ENCODE peak calls at places on chromosomes 7 and 10, in four cellular contexts. S, G, K and R are unnamed samples.

GRCh38 chr10:43299579-43299978 is 32.7 kb upstream of the RASGEF1A start:
- DNase-seq in G (peak; percentile 30), K (no peak), S (no peak), R (no peak)

GRCh38 chr10:70186571-70186970 is 16.3 kb upstream of the SAR1A start:
- DNase-seq in S (no peak), G (no peak), K (no peak), R (no peak)

GRCh38 chr10:35928017-35928619 is 286.0 kb upstream of the FZD8 start:
- DNase-seq in K (no peak), S (no peak), G (no peak), R (no peak)

GRCh38 chr10:88582411-88582805 is 710 bp downstream of the RNLS start:
- DNase-seq in S (no peak), G (no peak), K (no peak), R (no peak)

GRCh38 chr7:6709808-6710207 is 3.1 kb upstream of the ZNF12 start:
- DNase-seq in S (no peak), G (peak; percentile 11), K (no peak), R (no peak)

GRCh38 chr7:46812047-46812672 is 769.8 kb downstream of the TNS3 start:
- DNase-seq in K (no peak), G (no peak), S (no peak), R (no peak)

GRCh38 chr7:127252736-127253288 is at the start of gene GRM8:
- DNase-seq in S (no peak), G (peak; percentile 6), K (no peak), R (peak; percentile 39)

GRCh38 chr7:2606539-2606936 is 25.2 kb upstream of the TTYH3 start:
- DNase-seq in G (no peak), S (no peak), K (no peak), R (no peak)

GRCh38 chr7:152761116-152761748 is 1.7 kb downstream of the ACTR3B start:
- DNase-seq in K (no peak), G (no peak), S (no peak), R (no peak)

GRCh38 chr10:78263521-78263988 is 229.9 kb downstream of the RPS24 start:
- DNase-seq in S (no peak), K (no peak), G (no peak), R (no peak)

GRCh38 chr10:34813626-34814227 is 1.4 kb downstream of the PARD3 start:
- DNase-seq in G (no peak), K (no peak), S (no peak), R (no peak)

GRCh38 chr10:11934262-11934661 is 108.3 kb downstream of the UPF2 start:
- DNase-seq in G (no peak), K (no peak), S (no peak), R (no peak)

GRCh38 chr7:40799493-40800406 is 664.9 kb downstream of the SUGCT start:
- DNase-seq in K (no peak), S (no peak), G (no peak), R (no peak)

GRCh38 chr7:41501016-41501415 is 201.9 kb downstream of the INHBA start:
- DNase-seq in K (no peak), G (no peak), S (no peak), R (no peak)

GRCh38 chr10:36147529-36147928 is 505.4 kb upstream of the FZD8 start:
- DNase-seq in G (no peak), S (no peak), K (no peak), R (no peak)

GRCh38 chr10:35783305-35783838 is 141.3 kb upstream of the FZD8 start:
- DNase-seq in K (no peak), G (no peak), S (no peak), R (no peak)

GRCh38 chr7:36794689-36795088 is 70.4 kb upstream of the AOAH start:
- DNase-seq in G (no peak), S (no peak), K (no peak), R (no peak)

GRCh38 chr10:61944445-61945123 is 43.1 kb downstream of the ARID5B start:
- DNase-seq in G (no peak), K (no peak), S (no peak), R (no peak)

GRCh38 chr7:24587853-24588252 is 14.6 kb downstream of the PALS2 start:
- DNase-seq in S (no peak), K (peak; percentile 7), G (no peak), R (no peak)

GRCh38 chr10:69439350-69439739 is 11.9 kb upstream of the TSPAN15 start:
- DNase-seq in S (no peak), K (no peak), G (no peak), R (no peak)

GRCh38 chr10:80408198-80409085 is at the start of gene PRXL2A:
- DNase-seq in S (no peak), G (peak; percentile 84), K (peak; percentile 82), R (peak; percentile 81)

GRCh38 chr7:67937717-67938191 is 941.1 kb downstream of the TYW1 start:
- DNase-seq in S (no peak), G (no peak), K (no peak), R (no peak)

GRCh38 chr10:114174462-114175190 is 623 bp upstream of the CCDC186 start:
- DNase-seq in G (peak; percentile 28), S (peak; percentile 22), K (no peak), R (peak; percentile 64)

GRCh38 chr7:43647772-43648643 is 65.1 kb downstream of the STK17A start:
- DNase-seq in K (no peak), G (no peak), S (peak; percentile 99), R (peak; percentile 71)

GRCh38 chr10:17229967-17230682 is 2.1 kb downstream of the VIM start:
- DNase-seq in K (peak; percentile 82), G (peak; percentile 78), S (no peak), R (peak; percentile 82)

GRCh38 chr10:122854648-122855047 is 9.0 kb upstream of the CUZD1 start:
- DNase-seq in S (no peak), G (no peak), K (no peak), R (no peak)

GRCh38 chr10:31912898-31913847 is 15.5 kb downstream of the ARHGAP12 start:
- DNase-seq in G (no peak), K (no peak), S (no peak), R (no peak)

GRCh38 chr10:96402417-96403305 is 43.9 kb upstream of the OPALIN start:
- DNase-seq in G (no peak), K (no peak), S (no peak), R (no peak)

GRCh38 chr7:142933092-142933475 is 462 bp downstream of the TRPV5 start:
- DNase-seq in K (no peak), S (no peak), G (no peak), R (no peak)

GRCh38 chr10:15877836-15878576 is 17.7 kb upstream of the MINDY3 start:
- DNase-seq in K (no peak), S (no peak), G (no peak), R (no peak)

GRCh38 chr7:151822541-151823181 is 54.3 kb downstream of the PRKAG2 start:
- DNase-seq in K (no peak), S (no peak), G (no peak), R (no peak)

GRCh38 chr10:31578181-31578852 is 259.3 kb downstream of the ZEB1 start:
- DNase-seq in K (no peak), S (no peak), G (no peak), R (no peak)

GRCh38 chr7:7911339-7911738 is 57.3 kb upstream of the GLCCI1 start:
- DNase-seq in K (no peak), S (peak; percentile 9), G (no peak), R (no peak)

GRCh38 chr10:3401491-3401938 is 228.9 kb upstream of the PITRM1 start:
- DNase-seq in K (no peak), S (peak; percentile 82), G (no peak), R (no peak)

GRCh38 chr10:43256531-43257209 is 10.2 kb downstream of the RASGEF1A start:
- DNase-seq in G (no peak), K (no peak), S (no peak), R (no peak)

GRCh38 chr10:92699518-92700272 is 9.9 kb downstream of the HHEX start:
- DNase-seq in S (no peak), G (no peak), K (no peak), R (no peak)